ENCODE peak calls at places on chromosome 7, in ten cellular contexts. T is SK-N-SH, R is HepG2, P is HL-60, C is K562, K is GM23338, D is transverse colon, N is esophagus muscularis mucosa, Q is endothelial cell of umbilical vein, V is suprapubic skin. X is an unnamed sample.

GRCh38 chr7:111677848-111678247 is 115.6 kb upstream of the IMMP2L start:
- DNase-seq in K (no peak), P (peak), D (no peak), R (no peak), T (no peak), N (no peak), Q (no peak), V (no peak), C (no peak), X (no peak)

GRCh38 chr7:121547341-121548092 is 151.4 kb upstream of the FAM3C start:
- DNase-seq in T (peak), Q (peak), D (no peak), P (peak), V (no peak), C (peak), R (peak), N (no peak), K (peak), X (no peak)

GRCh38 chr7:134058980-134059379 is 68.2 kb upstream of the LRGUK start:
- DNase-seq in Q (no peak), C (no peak), R (no peak), N (peak), V (no peak), D (no peak), P (no peak), T (no peak), K (peak), X (no peak)

GRCh38 chr7:119969054-119969453 is 303.9 kb upstream of the KCND2 start:
- DNase-seq in R (no peak), C (no peak), Q (no peak), T (no peak), K (no peak), N (no peak), V (no peak), P (no peak), D (no peak), X (no peak)

GRCh38 chr7:117347962-117348672 is 25.3 kb upstream of the WNT2 start:
- DNase-seq in N (no peak), R (no peak), Q (no peak), K (no peak), C (no peak), V (no peak), D (no peak), T (no peak), P (no peak), X (no peak)

GRCh38 chr7:158814637-158815036 is 14.7 kb downstream of the ESYT2 start:
- DNase-seq in V (no peak), C (no peak), T (no peak), P (no peak), Q (no peak), D (no peak), K (no peak), N (no peak), R (no peak), X (no peak)

GRCh38 chr7:25947669-25948516 is 204.1 kb upstream of the NFE2L3 start:
- DNase-seq in C (no peak), T (no peak), D (no peak), K (no peak), N (peak), P (no peak), R (no peak), Q (no peak), V (no peak), X (no peak)

GRCh38 chr7:137345799-137346449 is 2.4 kb upstream of the PTN start:
- DNase-seq in V (no peak), C (no peak), P (no peak), R (no peak), N (no peak), K (peak), Q (no peak), D (no peak), T (no peak), X (no peak)

GRCh38 chr7:76358478-76359110 is at the start of gene YWHAG:
- DNase-seq in R (peak), N (peak), T (peak), K (peak), C (peak), D (peak), V (no peak), P (peak), Q (peak), X (peak)

GRCh38 chr7:44309271-44310091 is 15.9 kb downstream of the CAMK2B start:
- DNase-seq in N (peak), Q (peak), C (peak), P (no peak), R (peak), V (peak), K (peak), D (peak), T (peak), X (peak)

GRCh38 chr7:6430271-6430940 is 17.3 kb downstream of the DAGLB start:
- DNase-seq in Q (no peak), K (peak), T (peak), N (no peak), P (no peak), V (no peak), R (no peak), D (no peak), C (no peak), X (no peak)

GRCh38 chr7:57867884-57868701 is 418.1 kb downstream of the ZNF716 start:
- DNase-seq in Q (peak), N (no peak), R (no peak), D (no peak), V (no peak), C (peak), P (no peak), K (no peak), T (peak), X (peak)

GRCh38 chr7:28065721-28066285 is 114.8 kb downstream of the JAZF1 start:
- DNase-seq in C (no peak), V (no peak), R (no peak), P (no peak), K (peak), D (no peak), N (no peak), T (no peak), Q (no peak), X (no peak)

GRCh38 chr7:140639366-140640053 is 1.1 kb downstream of the DENND2A start:
- DNase-seq in K (peak), D (no peak), C (no peak), R (no peak), V (peak), T (peak), P (no peak), Q (no peak), N (no peak), X (peak)

GRCh38 chr7:137986252-137987010 is 15.5 kb downstream of the CREB3L2 start:
- DNase-seq in Q (no peak), N (no peak), V (peak), C (no peak), P (no peak), T (no peak), R (peak), K (no peak), D (peak), X (no peak)

GRCh38 chr7:80273327-80273726 is 138.7 kb downstream of the GNAI1 start:
- DNase-seq in P (no peak), T (no peak), D (no peak), V (no peak), Q (no peak), R (no peak), K (no peak), C (no peak), N (no peak), X (no peak)

GRCh38 chr7:134004829-134005505 is 122.2 kb upstream of the LRGUK start:
- DNase-seq in P (no peak), C (no peak), V (no peak), D (no peak), K (no peak), Q (no peak), T (no peak), R (no peak), N (no peak), X (no peak)

GRCh38 chr7:81366546-81366945 is 403.3 kb downstream of the HGF start:
- DNase-seq in V (no peak), Q (no peak), T (no peak), K (no peak), N (no peak), R (no peak), D (no peak), P (no peak), C (no peak), X (no peak)

GRCh38 chr7:134752006-134752760 is 27.3 kb upstream of the CALD1 start:
- DNase-seq in D (no peak), N (peak), K (no peak), T (no peak), P (no peak), V (no peak), Q (peak), C (no peak), R (no peak), X (no peak)

GRCh38 chr7:43799605-43800004 is 41.1 kb downstream of the BLVRA start:
- DNase-seq in Q (no peak), K (no peak), R (peak), D (no peak), T (no peak), N (no peak), V (no peak), C (no peak), P (no peak), X (no peak)

GRCh38 chr7:27148031-27148775 is 629 bp upstream of the HOXA6 start:
- DNase-seq in Q (peak), P (no peak), N (no peak), C (no peak), R (no peak), V (peak), K (peak), T (peak), D (peak), X (peak)

GRCh38 chr7:104267701-104268368 is 60.0 kb upstream of the ORC5 start:
- DNase-seq in V (no peak), Q (peak), N (no peak), P (no peak), C (no peak), T (peak), R (peak), K (peak), D (no peak), X (no peak)

GRCh38 chr7:157709531-157710251 is 372.9 kb downstream of the DNAJB6 start:
- DNase-seq in P (no peak), R (no peak), C (no peak), T (no peak), Q (no peak), D (no peak), N (no peak), K (no peak), V (no peak), X (peak)

GRCh38 chr7:108497082-108497725 is 28.7 kb downstream of the PNPLA8 start:
- DNase-seq in R (peak), N (no peak), C (peak), D (peak), V (no peak), P (peak), K (peak), Q (peak), T (peak), X (no peak)

GRCh38 chr7:151251926-151252835 is 3.7 kb upstream of the SMARCD3 start:
- DNase-seq in T (peak), N (no peak), Q (peak), V (peak), K (peak), R (no peak), D (peak), C (peak), P (no peak), X (no peak)

GRCh38 chr7:98194672-98195457 is 16.4 kb upstream of the BHLHA15 start:
- DNase-seq in N (no peak), P (no peak), C (no peak), K (no peak), D (no peak), Q (no peak), V (no peak), R (no peak), T (no peak), X (no peak)

GRCh38 chr7:48087349-48087748 is 1.7 kb upstream of the UPP1 start:
- DNase-seq in C (no peak), T (no peak), K (peak), N (peak), R (no peak), V (no peak), P (no peak), Q (peak), D (no peak), X (no peak)

GRCh38 chr7:101128040-101128834 is 1.3 kb downstream of the SERPINE1 start:
- DNase-seq in C (no peak), D (no peak), P (no peak), V (no peak), N (no peak), Q (peak), K (no peak), T (no peak), R (no peak), X (no peak)

GRCh38 chr7:96418600-96418999 is 96.7 kb upstream of the SLC25A13 start:
- DNase-seq in V (no peak), P (no peak), R (no peak), D (no peak), T (no peak), C (no peak), N (no peak), K (no peak), Q (no peak), X (no peak)

GRCh38 chr7:30164567-30164966 is 29.8 kb downstream of the MTURN start:
- DNase-seq in P (peak), T (peak), D (no peak), R (peak), N (no peak), C (peak), V (no peak), K (peak), Q (peak), X (no peak)

GRCh38 chr7:73703985-73704639 is 15.4 kb downstream of the STX1A start:
- DNase-seq in N (no peak), C (peak), T (peak), R (no peak), D (peak), V (no peak), K (peak), P (no peak), Q (no peak), X (peak)

GRCh38 chr7:30062587-30062986 is 34.4 kb downstream of the PLEKHA8 start:
- DNase-seq in C (peak), T (peak), N (no peak), R (peak), Q (peak), V (no peak), D (no peak), P (no peak), K (peak), X (no peak)

GRCh38 chr7:77958436-77958835 is 159.9 kb downstream of the PHTF2 start:
- DNase-seq in R (no peak), P (no peak), Q (no peak), C (no peak), V (no peak), D (no peak), T (no peak), K (no peak), N (no peak), X (no peak)

GRCh38 chr7:148732862-148733261 is 34.2 kb downstream of the CUL1 start:
- DNase-seq in C (peak), T (no peak), K (no peak), Q (no peak), R (no peak), N (no peak), D (no peak), P (no peak), V (no peak), X (no peak)

GRCh38 chr7:51278797-51279196 is 37.8 kb downstream of the COBL start:
- DNase-seq in N (peak), V (no peak), P (no peak), C (no peak), R (no peak), Q (no peak), D (no peak), T (no peak), K (no peak), X (no peak)
- TF ChIP-seq CTCF in N (no peak), V (no peak), P (no peak), C (no peak), R (no peak), Q (no peak), D (no peak), T (no peak), K (no peak), X (no peak)

GRCh38 chr7:50591480-50592438 is 26.6 kb upstream of the DDC start:
- DNase-seq in C (no peak), V (no peak), N (no peak), Q (no peak), P (no peak), R (peak), D (no peak), T (no peak), K (no peak), X (no peak)
- TF ChIP-seq POLR2AphosphoS5 in C (no peak), V (no peak), N (no peak), Q (no peak), P (peak), R (no peak), D (no peak), T (no peak), K (peak), X (no peak)

GRCh38 chr7:85165263-85165662 is 21.6 kb downstream of the SEMA3D start:
- DNase-seq in N (no peak), T (no peak), C (no peak), R (no peak), D (no peak), V (no peak), K (no peak), Q (no peak), P (no peak), X (no peak)
- TF ChIP-seq CTCF in N (no peak), T (no peak), C (no peak), R (no peak), D (no peak), V (no peak), K (no peak), Q (no peak), P (no peak), X (no peak)

GRCh38 chr7:2029211-2029905 is 203.4 kb downstream of the MAD1L1 start:
- DNase-seq in D (no peak), R (no peak), V (peak), P (no peak), N (no peak), Q (no peak), T (no peak), C (no peak), K (no peak), X (peak)
- TF ChIP-seq POLR2AphosphoS5 in D (no peak), R (no peak), V (no peak), P (no peak), N (no peak), Q (no peak), T (no peak), C (no peak), K (no peak), X (no peak)

DNA sequence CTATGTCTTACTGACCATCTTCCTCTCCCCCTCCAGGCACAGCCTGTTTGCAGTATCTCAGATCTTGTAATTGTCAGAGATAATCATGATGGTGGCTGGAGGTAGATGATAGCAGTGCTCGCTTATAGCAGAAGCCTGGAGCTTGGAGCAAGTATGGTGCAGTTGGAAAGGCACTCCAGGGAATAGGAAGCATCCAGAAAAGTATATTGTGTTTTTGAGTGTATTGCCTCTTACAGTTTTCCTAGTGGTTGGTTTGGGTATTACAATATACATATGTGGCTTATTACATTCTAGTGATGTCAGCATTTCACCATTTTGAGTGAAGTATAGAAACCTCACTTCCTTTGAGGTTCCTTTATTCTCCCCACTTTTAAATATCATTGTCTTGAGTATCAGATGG is 101.5 kb downstream of the STK31 start:
- DNase-seq in D (no peak), V (no peak), P (no peak), Q (no peak), R (peak), C (peak), N (no peak), T (no peak), K (peak), X (no peak)
- TF ChIP-seq CTCF in D (peak), V (no peak), P (no peak), Q (no peak), R (no peak), C (peak), N (peak), T (peak), K (peak), X (no peak)

GRCh38 chr7:144391823-144392255 is 11.7 kb downstream of the NOBOX start:
- DNase-seq in C (peak), Q (peak), N (no peak), K (peak), R (peak), T (peak), P (peak), V (peak), D (no peak), X (no peak)
- TF ChIP-seq POLR2AphosphoS5 in C (no peak), Q (no peak), N (no peak), K (no peak), R (no peak), T (no peak), P (no peak), V (no peak), D (no peak), X (no peak)